ENCODE peak calls at places on chromosomes 7 and 10, in ten cellular contexts. E, X, B, S, G, N, I, H, C and Y are unnamed samples. For H3K36me3, the result is how much of the 10 kb centered on the place peaks cover.

GRCh38 chr10:73586583-73586984 is 4.6 kb downstream of the USP54 start:
- DNase-seq in C (peak), G (peak), I (peak), S (no peak), B (peak), N (peak), X (no peak), E (peak), H (peak), Y (no peak)

GRCh38 chr10:63166742-63167258 is 33.7 kb downstream of the NRBF2 start:
- DNase-seq in N (no peak), I (peak), X (no peak), B (no peak), S (peak), H (no peak), C (peak), G (no peak), E (peak), Y (peak)

GRCh38 chr7:44378744-44379143 is 53.4 kb upstream of the CAMK2B start:
- DNase-seq in I (peak), C (peak), N (no peak), B (no peak), X (no peak), S (no peak), E (peak), H (no peak), G (no peak), Y (no peak)

GRCh38 chr10:103582331-103583123 is 89.0 kb downstream of the NEURL1 start:
- DNase-seq in H (no peak), B (no peak), N (no peak), S (no peak), E (no peak), G (no peak), X (no peak), I (no peak), C (no peak), Y (no peak)

GRCh38 chr10:56653289-56653688 is 292.2 kb upstream of the ZWINT start:
- DNase-seq in N (no peak), I (no peak), E (no peak), S (peak), C (no peak), X (no peak), H (no peak), B (no peak), G (no peak), Y (no peak)

GRCh38 chr10:69334258-69335062 is 56.2 kb downstream of the HK1 start:
- DNase-seq in E (no peak), H (no peak), X (no peak), C (no peak), N (no peak), G (no peak), I (no peak), S (no peak), B (no peak), Y (no peak)

GRCh38 chr10:76286536-76286935 is 855.1 kb downstream of the LRMDA start:
- DNase-seq in C (peak), I (no peak), G (no peak), S (no peak), B (no peak), N (no peak), E (no peak), H (no peak), X (no peak), Y (no peak)

GRCh38 chr7:74477188-74477587 is 23.5 kb downstream of the GTF2IRD1 start:
- DNase-seq in N (no peak), E (no peak), B (no peak), H (no peak), I (no peak), G (no peak), S (no peak), C (no peak), X (no peak), Y (no peak)

GRCh38 chr7:98233241-98234070 is 18.6 kb downstream of the TECPR1 start:
- DNase-seq in B (no peak), N (no peak), I (no peak), H (no peak), S (no peak), G (no peak), E (no peak), C (no peak), X (no peak), Y (no peak)

GRCh38 chr7:70210200-70210960 is 612.1 kb downstream of the AUTS2 start:
- DNase-seq in G (no peak), N (no peak), X (no peak), B (no peak), E (no peak), I (no peak), C (no peak), S (no peak), H (no peak), Y (no peak)

GRCh38 chr10:132909491-132910071 is 32.8 kb downstream of the CFAP46 start:
- DNase-seq in I (no peak), C (no peak), H (peak), E (no peak), S (no peak), G (no peak), N (peak), X (no peak), B (no peak), Y (no peak)

GRCh38 chr7:108805808-108806397 is 236.2 kb downstream of the DNAJB9 start:
- DNase-seq in X (no peak), C (peak), H (no peak), I (peak), N (no peak), S (peak), B (no peak), G (no peak), E (peak), Y (no peak)

GRCh38 chr7:4014649-4015048 is 667.4 kb upstream of the FOXK1 start:
- DNase-seq in H (no peak), C (no peak), I (no peak), X (no peak), G (peak), S (no peak), E (no peak), B (no peak), N (peak), Y (no peak)

GRCh38 chr10:14528450-14528849 is 197.7 kb upstream of the FRMD4A start:
- DNase-seq in N (no peak), B (no peak), S (no peak), I (no peak), E (no peak), G (no peak), X (no peak), H (no peak), C (no peak), Y (peak)

GRCh38 chr7:113810108-113810748 is 108.6 kb downstream of the PPP1R3A start:
- DNase-seq in H (no peak), I (no peak), E (no peak), X (no peak), G (no peak), C (no peak), B (no peak), S (no peak), N (no peak), Y (no peak)

GRCh38 chr7:101707587-101707986 is 78.5 kb upstream of the MYL10 start:
- DNase-seq in G (peak), C (no peak), S (no peak), B (no peak), X (no peak), E (no peak), I (no peak), H (no peak), N (peak), Y (no peak)

GRCh38 chr7:98539865-98540264 is 77.2 kb upstream of the NPTX2 start:
- DNase-seq in C (no peak), G (no peak), I (no peak), B (no peak), S (no peak), X (no peak), H (no peak), E (no peak), N (no peak), Y (no peak)

GRCh38 chr10:71269301-71270288 is 49.5 kb upstream of the SLC29A3 start:
- DNase-seq in B (no peak), H (no peak), G (no peak), C (peak), E (no peak), I (peak), X (no peak), N (no peak), S (no peak), Y (no peak)

GRCh38 chr7:2008936-2009540 is 223.7 kb downstream of the MAD1L1 start:
- DNase-seq in S (no peak), X (no peak), E (no peak), N (no peak), I (no peak), C (no peak), B (no peak), H (peak), G (no peak), Y (no peak)

GRCh38 chr10:53079283-53079682 is 306.7 kb upstream of the MBL2 start:
- DNase-seq in X (no peak), I (no peak), N (no peak), G (no peak), C (peak), S (no peak), E (no peak), B (no peak), H (no peak), Y (no peak)

GRCh38 chr10:118817328-118818068 is 62.7 kb upstream of the CACUL1 start:
- DNase-seq in B (no peak), C (no peak), I (no peak), E (no peak), H (no peak), G (no peak), X (no peak), N (no peak), S (no peak), Y (no peak)
- H3K36me3 ChIP-seq in B (under half), C (under half), I (under half), E (under half), H (under half), G (under half), X (under half), N (under half), S (under half), Y (under half)

DNA sequence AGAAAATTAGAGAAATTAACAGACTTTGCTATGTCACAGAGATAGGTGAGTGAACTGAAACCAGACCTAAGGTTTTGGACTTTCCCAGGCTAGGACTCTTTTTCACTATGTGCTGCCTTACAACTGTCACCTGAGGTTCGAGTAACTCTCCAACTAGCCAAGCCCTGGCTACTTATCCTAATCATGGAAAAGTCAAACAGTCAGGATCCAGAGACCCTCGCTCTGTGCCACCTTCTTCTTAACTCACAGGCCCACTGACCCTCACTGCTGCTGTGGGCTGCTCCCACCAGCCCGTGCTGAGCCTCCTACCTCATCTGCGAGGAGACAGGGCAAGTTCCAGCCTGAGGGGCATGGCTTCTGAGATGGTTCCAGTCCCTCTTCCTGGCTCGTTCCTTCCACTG is 211.4 kb upstream of the KLF14 start:
- DNase-seq in X (no peak), N (no peak), G (no peak), I (no peak), C (no peak), H (no peak), E (no peak), S (no peak), B (no peak), Y (no peak)
- H3K27ac ChIP-seq in X (peak), N (peak), G (peak), I (no peak), C (peak), H (no peak), E (no peak), S (peak), B (peak), Y (peak)

GRCh38 chr7:29637374-29637773 is 73.7 kb downstream of the PRR15 start:
- DNase-seq in S (no peak), H (no peak), X (no peak), B (no peak), N (no peak), G (no peak), C (no peak), E (no peak), I (no peak), Y (no peak)
- H3K4me3 ChIP-seq in S (no peak), H (no peak), X (no peak), B (no peak), N (no peak), G (no peak), C (no peak), E (no peak), I (no peak), Y (no peak)

GRCh38 chr10:121519411-121519810 is 78.8 kb downstream of the FGFR2 start:
- DNase-seq in N (no peak), S (no peak), H (no peak), C (no peak), X (no peak), E (no peak), B (no peak), I (no peak), G (no peak), Y (no peak)

GRCh38 chr10:121522841-121523240 is 75.4 kb downstream of the FGFR2 start:
- DNase-seq in N (no peak), G (no peak), S (no peak), C (no peak), B (no peak), I (no peak), H (no peak), X (no peak), E (no peak), Y (no peak)

GRCh38 chr10:121519901-121520500 is 78.2 kb downstream of the FGFR2 start:
- DNase-seq in H (no peak), X (no peak), B (no peak), G (no peak), E (no peak), I (no peak), N (no peak), S (no peak), C (no peak), Y (no peak)

GRCh38 chr10:121524138-121524817 is 74.0 kb downstream of the FGFR2 start:
- DNase-seq in E (no peak), H (no peak), N (no peak), B (no peak), S (no peak), C (no peak), G (no peak), I (no peak), X (no peak), Y (no peak)

GRCh38 chr10:121521794-121522556 is 76.3 kb downstream of the FGFR2 start:
- DNase-seq in N (no peak), C (no peak), E (no peak), H (no peak), X (no peak), I (no peak), B (no peak), S (no peak), G (no peak), Y (no peak)
- H3K36me3 ChIP-seq in N (under half), C (under half), E (under half), H (under half), X (under half), I (under half), B (under half), S (under half), G (under half), Y (under half)

GRCh38 chr7:22551768-22552513 is 52.0 kb upstream of the STEAP1B start:
- DNase-seq in X (no peak), I (no peak), H (no peak), N (no peak), E (no peak), C (no peak), G (no peak), S (peak), B (no peak), Y (no peak)
- H3K27ac ChIP-seq in X (no peak), I (no peak), H (no peak), N (no peak), E (no peak), C (no peak), G (no peak), S (no peak), B (no peak), Y (no peak)